ENCODE peak calls at places on chromosome 3, in seven cellular contexts. F is sigmoid colon, O is cardiac fibroblast, A is endodermal cell, H is GM10248, E is hepatocyte, M is GM18507. B is an unnamed sample.

GRCh38 chr3:23840521-23840920 is 34.8 kb downstream of the UBE2E1 start:
- DNase-seq in F (no peak), O (no peak), A (no peak), H (no peak), E (peak), M (no peak), B (no peak)

GRCh38 chr3:152328841-152329240 is 60.1 kb downstream of the MBNL1 start:
- DNase-seq in F (no peak), O (peak), A (no peak), H (no peak), E (peak), M (no peak), B (no peak)

GRCh38 chr3:177640319-177640997 is 443.2 kb upstream of the TBL1XR1 start:
- DNase-seq in F (no peak), O (no peak), A (peak), H (no peak), E (no peak), M (no peak), B (peak)

GRCh38 chr3:140913728-140914127 is 27.9 kb upstream of the SLC25A36 start:
- DNase-seq in F (no peak), O (no peak), A (no peak), H (no peak), E (no peak), M (no peak), B (no peak)

GRCh38 chr3:5784656-5785055 is 597.1 kb downstream of the EDEM1 start:
- DNase-seq in F (no peak), O (no peak), A (no peak), H (no peak), E (no peak), M (no peak), B (no peak)

GRCh38 chr3:51357856-51358255 is 27.2 kb upstream of the MANF start:
- DNase-seq in F (no peak), O (no peak), A (no peak), H (no peak), E (no peak), M (no peak), B (no peak)

GRCh38 chr3:50255251-50255615 is 13.7 kb upstream of the SEMA3B start:
- DNase-seq in F (no peak), O (no peak), A (no peak), H (no peak), E (no peak), M (no peak), B (no peak)

GRCh38 chr3:186962445-186962844 is 32.1 kb downstream of the ST6GAL1 start:
- DNase-seq in F (no peak), O (no peak), A (no peak), H (no peak), E (no peak), M (no peak), B (no peak)

GRCh38 chr3:45964139-45964538 is 20.9 kb downstream of the CXCR6 start:
- DNase-seq in F (no peak), O (no peak), A (no peak), H (peak), E (no peak), M (no peak), B (no peak)

GRCh38 chr3:126156468-126156867 is 23.9 kb downstream of the ALDH1L1 start:
- DNase-seq in F (no peak), O (no peak), A (no peak), H (peak), E (no peak), M (no peak), B (peak)

GRCh38 chr3:175941352-175941751 is 1082.2 kb downstream of the NAALADL2 start:
- DNase-seq in F (no peak), O (peak), A (peak), H (no peak), E (peak), M (no peak), B (peak)

GRCh38 chr3:64728994-64729393 is 41.2 kb upstream of the ADAMTS9 start:
- DNase-seq in F (no peak), O (no peak), A (no peak), H (no peak), E (no peak), M (no peak), B (no peak)

GRCh38 chr3:65979152-65979551 is 59.6 kb downstream of the MAGI1 start:
- DNase-seq in F (no peak), O (peak), A (no peak), H (no peak), E (no peak), M (no peak), B (no peak)

GRCh38 chr3:131285456-131285855 is 96.1 kb upstream of the NUDT16 start:
- DNase-seq in F (no peak), O (no peak), A (no peak), H (no peak), E (no peak), M (no peak), B (no peak)

GRCh38 chr3:177860236-177860635 is 663.0 kb upstream of the TBL1XR1 start:
- DNase-seq in F (no peak), O (no peak), A (no peak), H (no peak), E (no peak), M (no peak), B (no peak)

GRCh38 chr3:10142707-10143560 is 1.4 kb downstream of the VHL start:
- DNase-seq in F (no peak), O (no peak), A (peak), H (peak), E (no peak), M (no peak), B (peak)

GRCh38 chr3:190692256-190692655 is 170.2 kb downstream of the GMNC start:
- DNase-seq in F (no peak), O (no peak), A (no peak), H (no peak), E (no peak), M (no peak), B (no peak)

GRCh38 chr3:170809021-170809974 is 60.7 kb downstream of the RPL22L1 start:
- DNase-seq in F (no peak), O (peak), A (peak), H (peak), E (peak), M (no peak), B (peak)

GRCh38 chr3:127677541-127678314 is 5.0 kb downstream of the ABTB1 start:
- DNase-seq in F (peak), O (no peak), A (peak), H (no peak), E (no peak), M (no peak), B (no peak)

GRCh38 chr3:129433565-129433964 is 5.1 kb upstream of the EFCAB12 start:
- DNase-seq in F (no peak), O (no peak), A (no peak), H (no peak), E (no peak), M (no peak), B (no peak)

GRCh38 chr3:79297242-79297641 is 470.6 kb downstream of the ROBO1 start:
- DNase-seq in F (no peak), O (peak), A (no peak), H (no peak), E (no peak), M (no peak), B (no peak)

GRCh38 chr3:60594025-60594424 is 657.2 kb downstream of the FHIT start:
- DNase-seq in F (peak), O (peak), A (no peak), H (no peak), E (peak), M (no peak), B (no peak)

GRCh38 chr3:194824676-194825075 is 139.0 kb downstream of the FAM43A start:
- DNase-seq in F (no peak), O (peak), A (no peak), H (no peak), E (no peak), M (no peak), B (no peak)

GRCh38 chr3:128407986-128408692 is 58.6 kb downstream of the DNAJB8 start:
- DNase-seq in F (no peak), O (no peak), A (no peak), H (no peak), E (no peak), M (no peak), B (no peak)

GRCh38 chr3:128994581-128995161 is 795 bp upstream of the CFAP92 start:
- DNase-seq in F (peak), O (no peak), A (peak), H (no peak), E (no peak), M (no peak), B (no peak)

GRCh38 chr3:128794067-128794768 is 68.2 kb downstream of the RAB7A start:
- DNase-seq in F (no peak), O (peak), A (no peak), H (no peak), E (peak), M (no peak), B (no peak)

GRCh38 chr3:192916455-192917257 is 1.0 kb downstream of the MB21D2 start:
- DNase-seq in F (peak), O (peak), A (peak), H (peak), E (peak), M (no peak), B (no peak)

GRCh38 chr3:42735609-42736008 is 33.0 kb upstream of the HHATL start:
- DNase-seq in F (peak), O (no peak), A (no peak), H (no peak), E (no peak), M (no peak), B (no peak)

GRCh38 chr3:41002104-41002503 is 197.2 kb upstream of the CTNNB1 start:
- DNase-seq in F (no peak), O (no peak), A (no peak), H (no peak), E (no peak), M (no peak), B (peak)

GRCh38 chr3:43733459-43734384 is 43.0 kb downstream of the ABHD5 start:
- DNase-seq in F (no peak), O (peak), A (peak), H (no peak), E (no peak), M (no peak), B (no peak)

GRCh38 chr3:71524688-71525087 is 58.8 kb downstream of the FOXP1 start:
- DNase-seq in F (no peak), O (no peak), A (no peak), H (no peak), E (no peak), M (no peak), B (no peak)

GRCh38 chr3:44885618-44886017 is 11.2 kb downstream of the TGM4 start:
- DNase-seq in F (no peak), O (peak), A (peak), H (no peak), E (peak), M (no peak), B (no peak)

GRCh38 chr3:21392521-21392920 is 358.5 kb downstream of the ZNF385D start:
- DNase-seq in F (no peak), O (no peak), A (no peak), H (no peak), E (no peak), M (no peak), B (no peak)

GRCh38 chr3:29284578-29284977 is 3.7 kb downstream of the RBMS3 start:
- DNase-seq in F (no peak), O (peak), A (no peak), H (no peak), E (no peak), M (no peak), B (no peak)

GRCh38 chr3:42514876-42515275 is 12.4 kb downstream of the VIPR1 start:
- DNase-seq in F (no peak), O (no peak), A (no peak), H (no peak), E (no peak), M (no peak), B (no peak)

GRCh38 chr3:38119802-38120689 is 16.9 kb downstream of the ACAA1 start:
- DNase-seq in F (peak), O (no peak), A (peak), H (no peak), E (no peak), M (no peak), B (no peak)

GRCh38 chr3:170357920-170358854 is 672 bp downstream of the SKIL start:
- DNase-seq in F (peak), O (peak), A (peak), H (peak), E (peak), M (no peak), B (peak)